ENCODE peak calls at places on chromosomes 4 and X, in nine cellular contexts. One of them, this sample, is unnamed.

GRCh38 chr4:89757154-89757723 is 79.7 kb downstream of the SNCA start:
- DNase-seq in stimulated activated CD4-positive, alpha-beta T cell treated with anti-CD3 and anti-CD28 coated beads, Interleukin-12 subunit alpha, Interleukin-12 subunit beta, amount 100 ng/mL, for 48 hours: no peak
- DNase-seq in NCI-H748 treated with DMSO at 0.1 percent for 48 hours: no peak
- DNase-seq in ascending aorta: no peak
- DNase-seq in colonic mucosa: no peak
- DNase-seq in fibroblast of lung: no peak
- DNase-seq in GM04503: no peak
- DNase-seq in NCI-H460: no peak
- DNase-seq in activated T-cell treated with anti-CD3 and anti-CD28 coated beads for 24 hours: no peak
- DNase-seq in this sample: no peak

GRCh38 chrX:80432863-80433262 is 12.6 kb downstream of the TENT5D start:
- DNase-seq in stimulated activated CD4-positive, alpha-beta T cell treated with anti-CD3 and anti-CD28 coated beads, Interleukin-12 subunit alpha, Interleukin-12 subunit beta, amount 100 ng/mL, for 48 hours: no peak
- DNase-seq in NCI-H748 treated with DMSO at 0.1 percent for 48 hours: no peak
- DNase-seq in ascending aorta: no peak
- DNase-seq in colonic mucosa: no peak
- DNase-seq in fibroblast of lung: no peak
- DNase-seq in GM04503: no peak
- DNase-seq in NCI-H460: no peak
- DNase-seq in activated T-cell treated with anti-CD3 and anti-CD28 coated beads for 24 hours: no peak
- DNase-seq in this sample: no peak

GRCh38 chrX:47751670-47752069 is 85.0 kb upstream of the ZNF81 start:
- DNase-seq in stimulated activated CD4-positive, alpha-beta T cell treated with anti-CD3 and anti-CD28 coated beads, Interleukin-12 subunit alpha, Interleukin-12 subunit beta, amount 100 ng/mL, for 48 hours: peak
- DNase-seq in NCI-H748 treated with DMSO at 0.1 percent for 48 hours: peak
- DNase-seq in ascending aorta: no peak
- DNase-seq in colonic mucosa: peak
- DNase-seq in fibroblast of lung: no peak
- DNase-seq in GM04503: no peak
- DNase-seq in NCI-H460: peak
- DNase-seq in activated T-cell treated with anti-CD3 and anti-CD28 coated beads for 24 hours: peak
- DNase-seq in this sample: no peak

GRCh38 chr4:147060171-147060931 is 114.7 kb upstream of the TTC29 start:
- DNase-seq in stimulated activated CD4-positive, alpha-beta T cell treated with anti-CD3 and anti-CD28 coated beads, Interleukin-12 subunit alpha, Interleukin-12 subunit beta, amount 100 ng/mL, for 48 hours: no peak
- DNase-seq in NCI-H748 treated with DMSO at 0.1 percent for 48 hours: no peak
- DNase-seq in ascending aorta: no peak
- DNase-seq in colonic mucosa: no peak
- DNase-seq in fibroblast of lung: peak
- DNase-seq in GM04503: peak
- DNase-seq in NCI-H460: no peak
- DNase-seq in activated T-cell treated with anti-CD3 and anti-CD28 coated beads for 24 hours: no peak
- DNase-seq in this sample: peak

GRCh38 chrX:139058831-139059495 is 347.4 kb upstream of the FGF13 start:
- DNase-seq in stimulated activated CD4-positive, alpha-beta T cell treated with anti-CD3 and anti-CD28 coated beads, Interleukin-12 subunit alpha, Interleukin-12 subunit beta, amount 100 ng/mL, for 48 hours: no peak
- DNase-seq in NCI-H748 treated with DMSO at 0.1 percent for 48 hours: no peak
- DNase-seq in ascending aorta: no peak
- DNase-seq in colonic mucosa: no peak
- DNase-seq in fibroblast of lung: no peak
- DNase-seq in GM04503: no peak
- DNase-seq in NCI-H460: no peak
- DNase-seq in activated T-cell treated with anti-CD3 and anti-CD28 coated beads for 24 hours: no peak
- DNase-seq in this sample: no peak

GRCh38 chr4:7390906-7391636 is 43.7 kb downstream of the PSAPL1 start:
- DNase-seq in stimulated activated CD4-positive, alpha-beta T cell treated with anti-CD3 and anti-CD28 coated beads, Interleukin-12 subunit alpha, Interleukin-12 subunit beta, amount 100 ng/mL, for 48 hours: no peak
- DNase-seq in NCI-H748 treated with DMSO at 0.1 percent for 48 hours: no peak
- DNase-seq in ascending aorta: no peak
- DNase-seq in colonic mucosa: no peak
- DNase-seq in fibroblast of lung: no peak
- DNase-seq in GM04503: no peak
- DNase-seq in NCI-H460: no peak
- DNase-seq in activated T-cell treated with anti-CD3 and anti-CD28 coated beads for 24 hours: no peak
- DNase-seq in this sample: no peak

GRCh38 chr4:15130441-15130840 is 128.2 kb downstream of the CPEB2 start:
- DNase-seq in stimulated activated CD4-positive, alpha-beta T cell treated with anti-CD3 and anti-CD28 coated beads, Interleukin-12 subunit alpha, Interleukin-12 subunit beta, amount 100 ng/mL, for 48 hours: no peak
- DNase-seq in NCI-H748 treated with DMSO at 0.1 percent for 48 hours: no peak
- DNase-seq in ascending aorta: no peak
- DNase-seq in colonic mucosa: no peak
- DNase-seq in fibroblast of lung: no peak
- DNase-seq in GM04503: no peak
- DNase-seq in NCI-H460: no peak
- DNase-seq in activated T-cell treated with anti-CD3 and anti-CD28 coated beads for 24 hours: no peak
- DNase-seq in this sample: no peak

GRCh38 chr4:32544846-32545245 is 1824.7 kb downstream of the PCDH7 start:
- DNase-seq in stimulated activated CD4-positive, alpha-beta T cell treated with anti-CD3 and anti-CD28 coated beads, Interleukin-12 subunit alpha, Interleukin-12 subunit beta, amount 100 ng/mL, for 48 hours: no peak
- DNase-seq in NCI-H748 treated with DMSO at 0.1 percent for 48 hours: no peak
- DNase-seq in ascending aorta: no peak
- DNase-seq in colonic mucosa: no peak
- DNase-seq in fibroblast of lung: no peak
- DNase-seq in GM04503: no peak
- DNase-seq in NCI-H460: no peak
- DNase-seq in activated T-cell treated with anti-CD3 and anti-CD28 coated beads for 24 hours: no peak
- DNase-seq in this sample: no peak

GRCh38 chr4:163748474-163748873 is 254.0 kb downstream of the TMA16 start:
- DNase-seq in stimulated activated CD4-positive, alpha-beta T cell treated with anti-CD3 and anti-CD28 coated beads, Interleukin-12 subunit alpha, Interleukin-12 subunit beta, amount 100 ng/mL, for 48 hours: no peak
- DNase-seq in NCI-H748 treated with DMSO at 0.1 percent for 48 hours: peak
- DNase-seq in ascending aorta: no peak
- DNase-seq in colonic mucosa: no peak
- DNase-seq in fibroblast of lung: peak
- DNase-seq in GM04503: no peak
- DNase-seq in NCI-H460: no peak
- DNase-seq in activated T-cell treated with anti-CD3 and anti-CD28 coated beads for 24 hours: no peak
- DNase-seq in this sample: no peak

GRCh38 chrX:46404774-46405173 is 140.4 kb downstream of the ZNF674 start:
- DNase-seq in stimulated activated CD4-positive, alpha-beta T cell treated with anti-CD3 and anti-CD28 coated beads, Interleukin-12 subunit alpha, Interleukin-12 subunit beta, amount 100 ng/mL, for 48 hours: no peak
- DNase-seq in NCI-H748 treated with DMSO at 0.1 percent for 48 hours: no peak
- DNase-seq in ascending aorta: no peak
- DNase-seq in colonic mucosa: no peak
- DNase-seq in fibroblast of lung: no peak
- DNase-seq in GM04503: no peak
- DNase-seq in NCI-H460: no peak
- DNase-seq in activated T-cell treated with anti-CD3 and anti-CD28 coated beads for 24 hours: no peak
- DNase-seq in this sample: no peak

GRCh38 chr4:108430921-108431320 is 189.5 kb upstream of the RPL34 start:
- DNase-seq in stimulated activated CD4-positive, alpha-beta T cell treated with anti-CD3 and anti-CD28 coated beads, Interleukin-12 subunit alpha, Interleukin-12 subunit beta, amount 100 ng/mL, for 48 hours: no peak
- DNase-seq in NCI-H748 treated with DMSO at 0.1 percent for 48 hours: no peak
- DNase-seq in ascending aorta: no peak
- DNase-seq in colonic mucosa: no peak
- DNase-seq in fibroblast of lung: no peak
- DNase-seq in GM04503: no peak
- DNase-seq in NCI-H460: no peak
- DNase-seq in activated T-cell treated with anti-CD3 and anti-CD28 coated beads for 24 hours: no peak
- DNase-seq in this sample: no peak

GRCh38 chr4:684611-685010 is 4.3 kb downstream of the SLC49A3 start:
- DNase-seq in stimulated activated CD4-positive, alpha-beta T cell treated with anti-CD3 and anti-CD28 coated beads, Interleukin-12 subunit alpha, Interleukin-12 subunit beta, amount 100 ng/mL, for 48 hours: no peak
- DNase-seq in NCI-H748 treated with DMSO at 0.1 percent for 48 hours: no peak
- DNase-seq in ascending aorta: no peak
- DNase-seq in colonic mucosa: no peak
- DNase-seq in fibroblast of lung: no peak
- DNase-seq in GM04503: no peak
- DNase-seq in NCI-H460: no peak
- DNase-seq in activated T-cell treated with anti-CD3 and anti-CD28 coated beads for 24 hours: no peak
- DNase-seq in this sample: no peak

GRCh38 chrX:4935846-4936245 is 1222.4 kb upstream of the PRKX start:
- DNase-seq in stimulated activated CD4-positive, alpha-beta T cell treated with anti-CD3 and anti-CD28 coated beads, Interleukin-12 subunit alpha, Interleukin-12 subunit beta, amount 100 ng/mL, for 48 hours: no peak
- DNase-seq in NCI-H748 treated with DMSO at 0.1 percent for 48 hours: no peak
- DNase-seq in ascending aorta: no peak
- DNase-seq in colonic mucosa: no peak
- DNase-seq in fibroblast of lung: no peak
- DNase-seq in GM04503: no peak
- DNase-seq in NCI-H460: no peak
- DNase-seq in activated T-cell treated with anti-CD3 and anti-CD28 coated beads for 24 hours: no peak
- DNase-seq in this sample: no peak

GRCh38 chr4:5708171-5708828 is at the start of gene EVC2:
- DNase-seq in stimulated activated CD4-positive, alpha-beta T cell treated with anti-CD3 and anti-CD28 coated beads, Interleukin-12 subunit alpha, Interleukin-12 subunit beta, amount 100 ng/mL, for 48 hours: no peak
- DNase-seq in NCI-H748 treated with DMSO at 0.1 percent for 48 hours: no peak
- DNase-seq in ascending aorta: no peak
- DNase-seq in colonic mucosa: peak
- DNase-seq in fibroblast of lung: peak
- DNase-seq in GM04503: no peak
- DNase-seq in NCI-H460: no peak
- DNase-seq in activated T-cell treated with anti-CD3 and anti-CD28 coated beads for 24 hours: no peak
- DNase-seq in this sample: no peak

GRCh38 chr4:93983133-93983532 is 154.6 kb downstream of the ATOH1 start:
- DNase-seq in stimulated activated CD4-positive, alpha-beta T cell treated with anti-CD3 and anti-CD28 coated beads, Interleukin-12 subunit alpha, Interleukin-12 subunit beta, amount 100 ng/mL, for 48 hours: no peak
- DNase-seq in NCI-H748 treated with DMSO at 0.1 percent for 48 hours: no peak
- DNase-seq in ascending aorta: no peak
- DNase-seq in colonic mucosa: no peak
- DNase-seq in fibroblast of lung: no peak
- DNase-seq in GM04503: no peak
- DNase-seq in NCI-H460: no peak
- DNase-seq in activated T-cell treated with anti-CD3 and anti-CD28 coated beads for 24 hours: no peak
- DNase-seq in this sample: no peak

GRCh38 chr4:6236816-6237390 is 32.7 kb upstream of the WFS1 start:
- DNase-seq in stimulated activated CD4-positive, alpha-beta T cell treated with anti-CD3 and anti-CD28 coated beads, Interleukin-12 subunit alpha, Interleukin-12 subunit beta, amount 100 ng/mL, for 48 hours: no peak
- DNase-seq in NCI-H748 treated with DMSO at 0.1 percent for 48 hours: no peak
- DNase-seq in ascending aorta: no peak
- DNase-seq in colonic mucosa: no peak
- DNase-seq in fibroblast of lung: no peak
- DNase-seq in GM04503: no peak
- DNase-seq in NCI-H460: no peak
- DNase-seq in activated T-cell treated with anti-CD3 and anti-CD28 coated beads for 24 hours: no peak
- DNase-seq in this sample: no peak

GRCh38 chr4:140703463-140703862 is 52.7 kb downstream of the TBC1D9 start:
- DNase-seq in stimulated activated CD4-positive, alpha-beta T cell treated with anti-CD3 and anti-CD28 coated beads, Interleukin-12 subunit alpha, Interleukin-12 subunit beta, amount 100 ng/mL, for 48 hours: no peak
- DNase-seq in NCI-H748 treated with DMSO at 0.1 percent for 48 hours: no peak
- DNase-seq in ascending aorta: no peak
- DNase-seq in colonic mucosa: no peak
- DNase-seq in fibroblast of lung: peak
- DNase-seq in GM04503: peak
- DNase-seq in NCI-H460: no peak
- DNase-seq in activated T-cell treated with anti-CD3 and anti-CD28 coated beads for 24 hours: no peak
- DNase-seq in this sample: no peak

This sample was measured in HS-27A.